ENCODE peak calls at places on chromosomes 2 and 18, in ten cellular contexts. D is HepG2, R is endothelial cell of umbilical vein, T is sigmoid colon, Y is K562, I is GM12878, G is stomach, S is HCT116, A is H1, J is transverse colon. U is an unnamed sample.

GRCh38 chr2:105969552-105969951 is 224.5 kb downstream of the UXS1 start:
- DNase-seq in A (peak; percentile 50), J (no peak), S (peak; percentile 27), Y (peak; percentile 19), G (no peak), R (no peak), I (no peak), T (no peak), D (peak; percentile 14), U (no peak)

GRCh38 chr2:123993728-123994323 is 31.3 kb upstream of the CNTNAP5 start:
- DNase-seq in J (peak; percentile 17), R (peak; percentile 1), T (peak; percentile 64), D (peak; percentile 20), G (peak; percentile 27), A (peak; percentile 39), S (no peak), I (no peak), Y (peak; percentile 11), U (no peak)

GRCh38 chr18:77092104-77093066 is 40.2 kb downstream of the MBP start:
- DNase-seq in D (no peak), A (no peak), Y (no peak), S (no peak), G (no peak), T (no peak), R (no peak), I (no peak), J (no peak), U (no peak)

GRCh38 chr18:2881088-2881487 is 34.3 kb downstream of the EMILIN2 start:
- DNase-seq in G (no peak), S (no peak), I (no peak), R (no peak), Y (no peak), D (no peak), A (no peak), T (no peak), J (no peak), U (no peak)

GRCh38 chr18:377088-377487 is 109.2 kb upstream of the THOC1 start:
- DNase-seq in R (no peak), I (no peak), T (no peak), D (no peak), Y (no peak), S (no peak), G (no peak), A (no peak), J (no peak), U (no peak)

GRCh38 chr2:137865954-137866540 is 98.2 kb upstream of the HNMT start:
- DNase-seq in D (peak; percentile 77), S (peak; percentile 53), I (no peak), Y (peak; percentile 55), G (peak; percentile 29), R (peak; percentile 53), J (peak; percentile 35), A (no peak), T (no peak), U (no peak)

GRCh38 chr2:96100893-96101304 is 15.5 kb downstream of the ADRA2B start:
- DNase-seq in T (peak; percentile 29), G (peak; percentile 24), S (no peak), I (no peak), A (no peak), D (no peak), J (no peak), Y (no peak), R (no peak), U (peak; percentile 39)

GRCh38 chr2:199581935-199582336 is 124.2 kb upstream of the SATB2 start:
- DNase-seq in D (no peak), R (peak; percentile 19), A (no peak), T (no peak), Y (no peak), S (no peak), I (no peak), J (no peak), G (no peak), U (no peak)

GRCh38 chr2:150491943-150492342 is 4.5 kb upstream of the RND3 start:
- DNase-seq in J (no peak), G (no peak), D (no peak), I (no peak), T (no peak), Y (no peak), A (no peak), R (peak; percentile 83), S (no peak), U (no peak)

GRCh38 chr2:177056540-177056939 is 156.1 kb upstream of the HNRNPA3 start:
- DNase-seq in A (no peak), G (no peak), T (peak; percentile 73), R (no peak), J (no peak), S (peak; percentile 4), Y (peak; percentile 20), D (peak; percentile 16), I (no peak), U (no peak)

GRCh38 chr2:112972423-112973086 is 5.3 kb upstream of the IL36G start:
- DNase-seq in T (no peak), Y (no peak), J (no peak), A (no peak), R (no peak), D (no peak), G (no peak), I (no peak), S (no peak), U (no peak)

GRCh38 chr2:145034511-145034910 is 514.6 kb upstream of the ZEB2 start:
- DNase-seq in G (no peak), Y (no peak), A (no peak), S (no peak), D (no peak), R (no peak), T (no peak), J (no peak), I (no peak), U (no peak)

GRCh38 chr2:178756843-178757242 is 50.4 kb downstream of the TTN start:
- DNase-seq in A (no peak), R (no peak), G (no peak), I (no peak), J (no peak), S (no peak), D (no peak), T (no peak), Y (no peak), U (no peak)

GRCh38 chr2:203682688-203683130 is 23.7 kb upstream of the CD28 start:
- DNase-seq in S (no peak), R (peak; percentile 97), D (no peak), T (no peak), G (no peak), A (no peak), I (no peak), J (no peak), Y (no peak), U (no peak)

GRCh38 chr2:20446280-20446916 is 476 bp upstream of the RHOB start:
- DNase-seq in S (no peak), I (no peak), G (peak; percentile 27), J (no peak), A (no peak), R (no peak), Y (no peak), D (no peak), T (peak; percentile 78), U (peak; percentile 88)

GRCh38 chr2:157820202-157820601 is 55.9 kb downstream of the ACVR1 start:
- DNase-seq in R (no peak), Y (no peak), D (no peak), G (no peak), S (no peak), T (no peak), I (no peak), J (no peak), A (no peak), U (no peak)

GRCh38 chr2:42856106-42856860 is 63.9 kb upstream of the HAAO start:
- DNase-seq in A (no peak), R (no peak), J (no peak), G (no peak), I (no peak), T (peak; percentile 48), Y (no peak), S (no peak), D (no peak), U (peak; percentile 66)

GRCh38 chr18:44855681-44856080 is 175.0 kb downstream of the SETBP1 start:
- DNase-seq in A (no peak), R (no peak), I (no peak), Y (no peak), D (no peak), T (no peak), J (no peak), G (no peak), S (no peak), U (no peak)

GRCh38 chr2:128302011-128302743 is 16.5 kb downstream of the HS6ST1 start:
- DNase-seq in A (no peak), D (no peak), G (no peak), Y (no peak), R (no peak), I (no peak), J (no peak), S (no peak), T (no peak), U (peak; percentile 65)

GRCh38 chr2:105320651-105321215 is 8.8 kb downstream of the TGFBRAP1 start:
- DNase-seq in S (no peak), J (no peak), D (no peak), Y (no peak), I (no peak), T (no peak), R (no peak), A (no peak), G (no peak), U (no peak)

GRCh38 chr2:85231242-85231805 is 96.5 kb downstream of the TGOLN2 start:
- DNase-seq in A (no peak), R (no peak), G (no peak), I (no peak), S (no peak), J (no peak), D (no peak), Y (no peak), T (no peak), U (no peak)

GRCh38 chr2:233473878-233474277 is 92.7 kb downstream of the USP40 start:
- DNase-seq in T (no peak), D (no peak), A (no peak), G (peak; percentile 19), Y (no peak), S (no peak), R (no peak), I (no peak), J (no peak), U (no peak)
- TF ChIP-seq POLR2AphosphoS5 in T (no peak), D (no peak), A (no peak), G (no peak), Y (no peak), S (no peak), R (no peak), I (no peak), J (no peak), U (no peak)

GRCh38 chr2:154697422-154698237 is 865 bp upstream of the KCNJ3 start:
- DNase-seq in T (no peak), R (no peak), S (no peak), G (peak; percentile 48), J (peak; percentile 14), D (no peak), Y (no peak), A (no peak), I (no peak), U (peak; percentile 71)
- H3K4me3 ChIP-seq in T (no peak overlapping the region), R (peak overlapping the region; percentile 13), S (no peak overlapping the region), G (peak overlapping the region; percentile 50), J (peak overlapping the region; percentile 30), D (no peak overlapping the region), Y (no peak overlapping the region), A (peak overlapping the region; percentile 55), I (no peak overlapping the region), U (peak overlapping the region; percentile 23)

GRCh38 chr2:135876066-135876711 is at the start of gene MCM6:
- DNase-seq in G (peak; percentile 97), R (peak; percentile 99), I (peak; percentile 94), T (peak; percentile 98), Y (peak; percentile 99), J (peak; percentile 98), D (peak; percentile 92), A (peak; percentile 98), S (peak; percentile 99), U (peak; percentile 96)
- TF ChIP-seq POLR2A in G (no peak), R (peak; percentile 26), I (peak; percentile 51), T (no peak), Y (peak; percentile 87), J (peak; percentile 56), D (peak; percentile 18), A (no peak), S (no peak), U (no peak)

GRCh38 chr2:71746946-71747501 is 293.7 kb downstream of the DYSF start:
- DNase-seq in R (peak; percentile 82), Y (peak; percentile 43), D (no peak), I (no peak), S (no peak), J (peak; percentile 22), A (no peak), T (peak; percentile 86), G (no peak), U (no peak)
- TF ChIP-seq POLR2AphosphoS5 in R (peak; percentile 78), Y (no peak), D (no peak), I (no peak), S (no peak), J (no peak), A (no peak), T (no peak), G (no peak), U (peak; percentile 56)

U was measured in spleen.